ENCODE peak calls at places on chromosomes 4 and X, in six cellular contexts. One of them, this sample, is unnamed.

GRCh38 chr4:138749303-138749702 is 266.3 kb upstream of the NOCT start:
- DNase-seq in naive thymus-derived CD4-positive, alpha-beta T cell: no peak
- DNase-seq in memory B cell: no peak
- DNase-seq in activated gamma-delta T cell treated with Interleukin-2 at 50 U/mL for 16 hours: no peak
- DNase-seq in GM13976: no peak
- DNase-seq in activated CD4-positive, alpha-beta T cell treated with anti-CD3 and anti-CD28 coated beads for 36 hours: no peak
- DNase-seq in this sample: no peak

GRCh38 chr4:33162122-33162521 is 2442.0 kb downstream of the PCDH7 start:
- DNase-seq in naive thymus-derived CD4-positive, alpha-beta T cell: no peak
- DNase-seq in memory B cell: no peak
- DNase-seq in activated gamma-delta T cell treated with Interleukin-2 at 50 U/mL for 16 hours: no peak
- DNase-seq in GM13976: no peak
- DNase-seq in activated CD4-positive, alpha-beta T cell treated with anti-CD3 and anti-CD28 coated beads for 36 hours: no peak
- DNase-seq in this sample: no peak

GRCh38 chrX:108001218-108001814 is 19.1 kb upstream of the TEX13B start:
- DNase-seq in naive thymus-derived CD4-positive, alpha-beta T cell: no peak
- DNase-seq in memory B cell: no peak
- DNase-seq in activated gamma-delta T cell treated with Interleukin-2 at 50 U/mL for 16 hours: no peak
- DNase-seq in GM13976: no peak
- DNase-seq in activated CD4-positive, alpha-beta T cell treated with anti-CD3 and anti-CD28 coated beads for 36 hours: peak; percentile 32
- DNase-seq in this sample: peak; percentile 23

GRCh38 chrX:19811807-19812604 is 75.4 kb downstream of the SH3KBP1 start:
- DNase-seq in naive thymus-derived CD4-positive, alpha-beta T cell: no peak
- DNase-seq in memory B cell: no peak
- DNase-seq in activated gamma-delta T cell treated with Interleukin-2 at 50 U/mL for 16 hours: no peak
- DNase-seq in GM13976: no peak
- DNase-seq in activated CD4-positive, alpha-beta T cell treated with anti-CD3 and anti-CD28 coated beads for 36 hours: peak; percentile 16
- DNase-seq in this sample: no peak

GRCh38 chr4:183098080-183098722 is 856 bp upstream of the WWC2 start:
- DNase-seq in naive thymus-derived CD4-positive, alpha-beta T cell: peak; percentile 13
- DNase-seq in memory B cell: no peak
- DNase-seq in activated gamma-delta T cell treated with Interleukin-2 at 50 U/mL for 16 hours: peak; percentile 6
- DNase-seq in GM13976: peak; percentile 60
- DNase-seq in activated CD4-positive, alpha-beta T cell treated with anti-CD3 and anti-CD28 coated beads for 36 hours: peak; percentile 40
- DNase-seq in this sample: no peak

GRCh38 chr4:179307297-179308136 is 1865.3 kb upstream of the AGA start:
- DNase-seq in naive thymus-derived CD4-positive, alpha-beta T cell: no peak
- DNase-seq in memory B cell: no peak
- DNase-seq in activated gamma-delta T cell treated with Interleukin-2 at 50 U/mL for 16 hours: no peak
- DNase-seq in GM13976: peak; percentile 32
- DNase-seq in activated CD4-positive, alpha-beta T cell treated with anti-CD3 and anti-CD28 coated beads for 36 hours: peak; percentile 32
- DNase-seq in this sample: peak; percentile 43

GRCh38 chr4:110641218-110641617 is 18.3 kb upstream of the PITX2 start:
- DNase-seq in naive thymus-derived CD4-positive, alpha-beta T cell: no peak
- DNase-seq in memory B cell: no peak
- DNase-seq in activated gamma-delta T cell treated with Interleukin-2 at 50 U/mL for 16 hours: no peak
- DNase-seq in GM13976: no peak
- DNase-seq in activated CD4-positive, alpha-beta T cell treated with anti-CD3 and anti-CD28 coated beads for 36 hours: no peak
- DNase-seq in this sample: no peak

GRCh38 chr4:26482508-26483462 is 7.5 kb downstream of the CCKAR start:
- DNase-seq in naive thymus-derived CD4-positive, alpha-beta T cell: no peak
- DNase-seq in memory B cell: no peak
- DNase-seq in activated gamma-delta T cell treated with Interleukin-2 at 50 U/mL for 16 hours: no peak
- DNase-seq in GM13976: no peak
- DNase-seq in activated CD4-positive, alpha-beta T cell treated with anti-CD3 and anti-CD28 coated beads for 36 hours: no peak
- DNase-seq in this sample: no peak

This sample was measured in activated CD8-positive, alpha-beta T cell treated with anti-CD3 and anti-CD28 coated beads, Interleukin-2, amount 10 ng/mL, durations not matched to agents 7 days and 5 days.